ENCODE peak calls at places on chromosome 21, in seven cellular contexts. H, N, V, O, Q, Z and S are unnamed samples. For H3K4me1, the result is how much of the 10 kb centered on the place peaks cover.

GRCh38 chr21:34640858-34641257 is 25.9 kb upstream of the RCAN1 start:
- DNase-seq in H (no peak), Q (no peak), N (no peak), O (peak), Z (peak), V (peak), S (no peak)

GRCh38 chr21:18550361-18550760 is 146.8 kb upstream of the TMPRSS15 start:
- DNase-seq in Q (no peak), Z (no peak), N (no peak), H (no peak), V (no peak), O (no peak), S (no peak)

GRCh38 chr21:18204931-18205330 is 39.7 kb upstream of the CHODL start:
- DNase-seq in H (no peak), O (no peak), Q (no peak), Z (no peak), V (no peak), N (no peak), S (no peak)

GRCh38 chr21:34875830-34876229 is 173.3 kb downstream of the RUNX1 start:
- DNase-seq in N (no peak), Z (peak), V (no peak), H (no peak), O (no peak), Q (no peak), S (no peak)

GRCh38 chr21:28986677-28987076 is 6.0 kb downstream of the LTN1 start:
- DNase-seq in V (no peak), H (no peak), Z (no peak), N (no peak), Q (no peak), O (no peak), S (no peak)

GRCh38 chr21:19031956-19032355 is 628.4 kb upstream of the TMPRSS15 start:
- DNase-seq in H (no peak), Z (no peak), O (no peak), N (no peak), V (no peak), Q (no peak), S (no peak)

GRCh38 chr21:46168659-46169386 is 13.4 kb upstream of the FTCD start:
- DNase-seq in Z (no peak), N (no peak), V (peak), O (no peak), H (no peak), Q (no peak), S (no peak)

GRCh38 chr21:38428211-38428610 is 70.1 kb downstream of the ERG start:
- DNase-seq in H (no peak), Z (no peak), Q (no peak), O (no peak), N (no peak), V (no peak), S (no peak)

GRCh38 chr21:37829043-37829442 is 87.2 kb downstream of the KCNJ6 start:
- DNase-seq in Z (no peak), H (no peak), O (no peak), N (no peak), V (no peak), Q (no peak), S (no peak)

GRCh38 chr21:27564684-27565280 is 597.9 kb upstream of the ADAMTS5 start:
- DNase-seq in V (no peak), O (peak), N (peak), Z (peak), H (peak), Q (peak), S (peak)

GRCh38 chr21:14545906-14546480 is at the start of gene SAMSN1:
- DNase-seq in Z (no peak), V (no peak), H (no peak), Q (no peak), O (no peak), N (no peak), S (no peak)

GRCh38 chr21:27406297-27407009 is 439.6 kb upstream of the ADAMTS5 start:
- DNase-seq in V (no peak), N (no peak), Z (peak), Q (no peak), O (no peak), H (no peak), S (no peak)

GRCh38 chr21:37447288-37447936 is 80.8 kb downstream of the DYRK1A start:
- DNase-seq in H (no peak), V (no peak), Z (no peak), O (no peak), Q (no peak), N (no peak), S (no peak)

GRCh38 chr21:20968391-20968790 is 29.8 kb upstream of the NCAM2 start:
- DNase-seq in Z (no peak), O (no peak), Q (no peak), H (no peak), N (no peak), V (no peak), S (no peak)

GRCh38 chr21:34933609-34934345 is 115.3 kb downstream of the RUNX1 start:
- DNase-seq in O (no peak), H (no peak), Q (no peak), V (no peak), N (no peak), Z (no peak), S (no peak)

GRCh38 chr21:45768741-45769049 is 125.2 kb downstream of the PCBP3 start:
- DNase-seq in N (no peak), Z (no peak), H (no peak), Q (no peak), V (no peak), O (no peak), S (no peak)

GRCh38 chr21:17438642-17439041 is 74.2 kb upstream of the CXADR start:
- DNase-seq in N (no peak), Z (no peak), Q (no peak), O (no peak), H (no peak), V (no peak), S (no peak)

GRCh38 chr21:31886896-31887595 is 14.2 kb downstream of the HUNK start:
- DNase-seq in Q (no peak), V (no peak), H (no peak), O (no peak), Z (no peak), N (no peak), S (no peak)

GRCh38 chr21:38352536-38353219 is 95.9 kb downstream of the KCNJ15 start:
- DNase-seq in V (peak), H (peak), N (no peak), Z (peak), O (peak), Q (no peak), S (no peak)

GRCh38 chr21:45862544-45863207 is 118.9 kb upstream of the COL6A1 start:
- DNase-seq in N (no peak), O (no peak), Z (no peak), Q (no peak), V (no peak), H (no peak), S (no peak)

GRCh38 chr21:16020878-16021277 is 291.1 kb downstream of the USP25 start:
- DNase-seq in Q (no peak), Z (no peak), O (no peak), H (no peak), V (no peak), N (no peak), S (no peak)

GRCh38 chr21:46422636-46423241 is 36.0 kb upstream of the DIP2A start:
- DNase-seq in O (no peak), V (no peak), N (no peak), Z (no peak), Q (no peak), H (no peak), S (no peak)

DNA sequence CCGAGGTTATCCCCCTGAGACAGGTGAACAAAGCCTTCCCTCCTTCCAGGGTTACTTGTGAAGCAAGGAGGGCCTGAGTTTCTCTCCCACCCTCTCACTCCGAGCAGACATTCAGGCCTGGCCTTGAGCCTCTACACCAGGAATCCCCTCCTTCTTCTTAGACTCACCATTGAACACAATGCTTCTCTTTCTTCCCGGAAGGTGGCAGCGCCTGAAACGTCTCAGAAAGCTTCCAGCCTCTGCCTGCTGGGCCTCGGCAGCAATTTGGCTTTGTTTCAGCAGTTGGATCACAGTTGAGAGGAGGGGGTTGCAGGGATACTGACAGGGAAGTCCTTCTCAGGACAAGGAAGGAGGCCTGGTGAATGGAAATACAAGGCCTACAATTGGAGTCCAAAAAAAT is 6.3 kb downstream of the CLDN8 start:
- DNase-seq in O (no peak), H (no peak), V (no peak), Q (no peak), N (no peak), Z (no peak), S (no peak)
- TF ChIP-seq CTCF in O (no peak), H (no peak), V (no peak), Q (no peak), N (no peak), Z (no peak), S (no peak)

DNA sequence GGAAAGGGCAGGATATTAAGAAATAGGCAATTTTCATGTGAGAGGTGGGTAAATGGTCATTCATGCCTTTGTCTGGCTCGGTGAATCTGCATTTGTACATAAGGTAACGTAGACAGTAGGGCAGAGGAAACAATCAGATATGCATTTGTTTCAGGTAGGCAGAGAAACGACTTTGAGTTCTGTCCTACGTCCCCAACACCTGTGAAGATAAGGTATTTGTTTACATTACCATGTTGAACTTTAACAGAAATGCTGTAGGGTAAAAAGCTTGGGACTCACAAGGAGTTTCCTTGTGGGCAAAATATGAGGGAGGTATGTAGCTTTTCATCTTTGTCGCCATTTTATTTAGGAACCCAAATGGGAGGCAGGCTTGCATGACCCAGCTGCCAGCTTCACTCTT is 31.3 kb downstream of the B3GALT5 start:
- DNase-seq in Z (no peak), V (no peak), N (no peak), Q (no peak), O (no peak), H (no peak), S (no peak)
- H3K4me1 ChIP-seq in Z (under half), V (under half), N (under half), Q (under half), O (under half), H (under half), S (under half)

DNA sequence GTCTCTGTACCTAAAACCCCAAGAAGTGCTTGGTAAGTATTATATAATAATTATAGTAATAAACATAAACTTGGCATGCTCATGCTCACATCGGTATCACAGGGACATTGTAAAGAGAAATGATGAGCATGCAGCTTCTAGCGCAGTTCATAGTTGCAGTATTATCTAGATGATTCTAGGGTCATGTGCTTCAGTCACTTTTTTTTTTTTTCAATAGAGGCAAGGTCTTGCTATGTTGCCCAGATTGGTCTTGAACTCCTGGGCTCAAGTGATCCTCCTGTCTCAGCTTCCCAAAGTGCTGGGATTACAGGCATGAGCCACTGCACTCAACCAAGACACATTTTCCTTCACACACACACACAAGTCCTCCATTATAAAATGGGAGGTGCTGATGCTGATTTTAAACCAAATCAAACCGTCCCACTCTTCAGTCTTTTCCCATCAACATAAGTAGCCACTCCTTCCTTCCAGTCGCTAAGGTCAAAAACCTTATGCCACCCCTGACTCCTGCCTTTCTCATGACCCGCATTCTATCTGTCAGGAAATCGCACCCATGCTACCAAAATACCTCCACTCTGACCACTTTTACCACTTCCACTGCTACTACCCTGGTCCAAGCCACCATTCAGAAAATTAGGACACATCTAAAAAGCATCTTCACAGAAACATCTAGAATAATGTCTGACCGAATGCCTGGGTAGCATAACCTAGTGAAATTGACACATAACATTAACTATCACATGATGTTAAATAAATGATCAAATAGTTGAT is 28.2 kb upstream of the IFNGR2 start:
- DNase-seq in O (no peak), Q (no peak), Z (no peak), H (no peak), N (peak), V (no peak), S (no peak)
- TF ChIP-seq CTCF in O (no peak), Q (no peak), Z (no peak), H (peak), N (no peak), V (no peak), S (no peak)

GRCh38 chr21:41707231-41707988 is 59.4 kb downstream of the RIPK4 start:
- DNase-seq in Q (no peak), N (no peak), Z (no peak), O (no peak), H (no peak), V (no peak), S (no peak)
- H3K4me1 ChIP-seq in Q (under half), N (under half), Z (under half), O (under half), H (under half), V (under half), S (under half)

DNA sequence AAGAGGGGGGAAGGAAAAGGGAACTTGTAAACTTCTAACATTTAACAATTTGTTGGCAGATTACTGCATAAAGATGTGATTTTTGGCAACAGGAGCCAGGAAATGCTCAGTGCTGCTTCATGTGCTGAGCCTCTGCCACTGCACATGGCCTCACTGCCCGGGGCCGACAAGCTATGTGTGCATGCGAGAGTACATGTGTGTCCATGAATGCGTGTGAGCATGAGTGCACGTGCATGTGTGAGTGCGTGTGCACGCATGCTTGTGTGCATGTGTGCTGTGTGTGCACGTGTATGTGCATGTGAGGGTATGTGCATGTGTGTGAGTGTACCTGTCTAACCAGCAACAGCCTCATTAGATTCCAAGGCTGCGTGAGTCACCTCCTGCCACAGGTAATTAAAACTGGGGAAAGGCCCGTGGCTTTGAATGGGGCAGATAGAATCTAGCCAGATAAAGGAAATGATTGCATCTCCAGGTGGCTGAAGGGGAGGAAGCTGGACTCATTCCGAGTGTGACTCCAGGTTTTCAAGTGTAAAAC is 41.4 kb upstream of the TSPEAR start:
- DNase-seq in N (no peak), Q (no peak), H (no peak), Z (no peak), O (no peak), V (no peak), S (no peak)
- TF ChIP-seq CTCF in N (no peak), Q (no peak), H (peak), Z (no peak), O (no peak), V (no peak), S (no peak)

DNA sequence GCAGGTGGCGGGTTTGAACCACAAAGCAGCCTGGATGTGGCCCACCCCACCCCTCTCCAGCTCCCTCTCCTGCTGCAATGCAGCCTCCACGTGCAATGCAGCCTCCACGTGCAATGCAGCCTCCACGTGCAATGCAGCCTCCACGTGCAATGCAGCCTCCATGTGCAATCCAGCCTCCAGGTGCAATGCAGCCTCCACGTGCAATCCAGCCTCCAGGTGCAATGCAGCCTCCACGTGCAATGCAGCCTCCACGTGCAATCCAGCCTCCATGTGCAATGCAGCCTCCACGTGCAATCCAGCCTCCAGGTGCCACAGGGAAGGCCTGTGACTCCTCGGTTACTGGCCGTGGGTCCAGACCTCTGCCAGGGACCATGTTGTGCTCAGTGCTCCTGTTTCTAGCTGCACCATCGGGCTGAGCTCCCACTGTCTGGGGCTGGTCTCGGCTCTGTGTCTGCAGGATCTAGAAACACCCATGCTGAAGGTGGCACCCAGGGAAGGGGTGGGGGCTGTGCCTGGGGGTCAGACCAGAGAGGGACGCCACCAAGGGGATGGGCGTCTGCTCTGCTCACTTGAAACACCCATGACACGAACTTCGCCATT is 11.9 kb upstream of the LRRC3 start:
- DNase-seq in N (no peak), Q (no peak), Z (no peak), H (peak), V (no peak), O (no peak), S (no peak)
- H3K4me1 ChIP-seq in N (under half), Q (under half), Z (under half), H (under half), V (under half), O (under half), S (under half)

GRCh38 chr21:36422279-36423098 is 37.3 kb downstream of the CHAF1B start:
- DNase-seq in V (peak), Z (peak), O (peak), N (peak), H (peak), Q (no peak), S (peak)
- TF ChIP-seq CTCF in V (peak), Z (peak), O (peak), N (peak), H (peak), Q (peak), S (no peak)

GRCh38 chr21:26125433-26126167 is 45.0 kb downstream of the APP start:
- DNase-seq in Z (peak), Q (no peak), N (no peak), O (no peak), V (no peak), H (no peak), S (no peak)

GRCh38 chr21:26126168-26126553 is 44.4 kb downstream of the APP start:
- DNase-seq in Z (no peak), H (no peak), V (no peak), O (no peak), N (no peak), Q (no peak), S (no peak)

GRCh38 chr21:26124896-26125295 is 45.7 kb downstream of the APP start:
- DNase-seq in H (no peak), V (no peak), N (no peak), Q (no peak), Z (no peak), O (no peak), S (no peak)

GRCh38 chr21:26127918-26128317 is 42.7 kb downstream of the APP start:
- DNase-seq in O (no peak), N (no peak), Z (peak), Q (no peak), H (no peak), V (no peak), S (no peak)

DNA sequence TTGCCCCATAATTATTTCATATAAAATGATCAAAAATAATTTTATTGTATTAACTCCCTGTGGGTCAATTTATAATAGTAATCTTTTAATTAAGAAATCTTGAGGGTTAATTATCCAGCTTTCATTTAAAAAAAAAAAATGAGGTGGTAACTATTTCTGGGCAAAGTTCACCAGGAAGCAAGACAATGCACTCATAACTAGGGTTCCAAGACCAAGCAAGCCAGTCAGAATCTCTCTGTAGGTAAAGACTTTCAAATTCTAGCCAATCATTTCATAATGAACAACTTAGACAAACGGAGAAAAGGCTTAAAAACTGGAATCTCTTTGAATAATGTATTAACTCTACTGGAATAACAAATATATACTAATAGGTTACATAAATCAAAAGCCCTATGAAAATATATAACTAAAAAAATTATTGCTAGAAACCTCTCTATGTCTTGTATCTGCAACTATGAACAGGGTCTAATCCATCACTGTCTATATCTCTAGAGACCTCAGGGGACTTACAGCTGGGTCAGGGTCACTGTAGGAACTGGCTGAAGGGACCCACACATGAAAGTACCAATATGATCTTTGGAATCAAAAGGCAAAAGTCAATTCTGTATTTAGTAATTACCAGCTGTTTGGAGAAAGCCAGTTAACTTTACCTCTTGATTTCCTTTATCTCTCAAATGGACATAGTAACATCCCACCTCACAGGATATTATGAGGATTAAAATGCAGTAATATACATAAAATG is 43.3 kb downstream of the APP start:
- DNase-seq in O (no peak), H (no peak), Z (no peak), N (no peak), V (no peak), Q (no peak), S (no peak)
- H3K4me1 ChIP-seq in O (half or more), H (half or more), Z (under half), N (under half), V (under half), Q (under half), S (under half)

GRCh38 chr21:23930565-23930964 is 1676.7 kb downstream of the MRPL39 start:
- DNase-seq in H (no peak), O (no peak), Q (no peak), N (no peak), V (no peak), Z (no peak), S (no peak)
- TF ChIP-seq CTCF in H (no peak), O (no peak), Q (no peak), N (no peak), V (no peak), Z (no peak), S (no peak)